ENCODE peak calls at places on chromosomes 13 and 19, in eight cellular contexts. One of them, this sample, is unnamed. For H3K4me1, the result is how much of the 10 kb centered on the place peaks cover.

GRCh38 chr13:52405767-52406494 is at the start of gene THSD1:
- DNase-seq in aorta: peak
- DNase-seq in CD8-positive, alpha-beta T cell: no peak
- DNase-seq in uterus: peak
- DNase-seq in mucosa of descending colon: peak
- DNase-seq in PC-3: peak
- DNase-seq in left ventricle myocardium inferior: peak
- DNase-seq in left lung: peak
- DNase-seq in this sample: peak

GRCh38 chr19:8487137-8487851 is 15.1 kb downstream of the PRAM1 start:
- DNase-seq in PC-3: no peak
- DNase-seq in mucosa of descending colon: peak
- DNase-seq in CD8-positive, alpha-beta T cell: peak
- DNase-seq in left lung: peak
- DNase-seq in uterus: no peak
- DNase-seq in left ventricle myocardium inferior: no peak
- DNase-seq in aorta: peak
- DNase-seq in this sample: no peak

GRCh38 chr13:28324181-28324789 is 170.6 kb downstream of the FLT1 start:
- DNase-seq in mucosa of descending colon: peak
- DNase-seq in PC-3: peak
- DNase-seq in left lung: no peak
- DNase-seq in CD8-positive, alpha-beta T cell: peak
- DNase-seq in left ventricle myocardium inferior: peak
- DNase-seq in aorta: peak
- DNase-seq in uterus: peak
- DNase-seq in this sample: no peak

GRCh38 chr19:14371321-14371821 is 9.9 kb upstream of the ADGRE5 start:
- DNase-seq in aorta: no peak
- DNase-seq in left ventricle myocardium inferior: no peak
- DNase-seq in uterus: peak
- DNase-seq in CD8-positive, alpha-beta T cell: no peak
- DNase-seq in left lung: no peak
- DNase-seq in mucosa of descending colon: no peak
- DNase-seq in PC-3: no peak
- DNase-seq in this sample: no peak

GRCh38 chr13:74836628-74837027 is 645.3 kb downstream of the TBC1D4 start:
- DNase-seq in left ventricle myocardium inferior: no peak
- DNase-seq in uterus: no peak
- DNase-seq in aorta: no peak
- DNase-seq in PC-3: no peak
- DNase-seq in mucosa of descending colon: no peak
- DNase-seq in left lung: no peak
- DNase-seq in CD8-positive, alpha-beta T cell: no peak
- DNase-seq in this sample: no peak

GRCh38 chr19:48556163-48556562 is 4.2 kb downstream of the SULT2B1 start:
- DNase-seq in CD8-positive, alpha-beta T cell: no peak
- DNase-seq in mucosa of descending colon: no peak
- DNase-seq in PC-3: peak
- DNase-seq in uterus: no peak
- DNase-seq in left lung: no peak
- DNase-seq in left ventricle myocardium inferior: no peak
- DNase-seq in aorta: no peak
- DNase-seq in this sample: no peak

GRCh38 chr19:48444933-48445194 is 919 bp upstream of the GRWD1 start:
- DNase-seq in CD8-positive, alpha-beta T cell: no peak
- DNase-seq in left lung: no peak
- DNase-seq in uterus: no peak
- DNase-seq in left ventricle myocardium inferior: no peak
- DNase-seq in PC-3: no peak
- DNase-seq in aorta: no peak
- DNase-seq in mucosa of descending colon: no peak
- DNase-seq in this sample: no peak

GRCh38 chr13:39417131-39417530 is 185.9 kb downstream of the LHFPL6 start:
- DNase-seq in mucosa of descending colon: no peak
- DNase-seq in left ventricle myocardium inferior: no peak
- DNase-seq in uterus: no peak
- DNase-seq in aorta: no peak
- DNase-seq in CD8-positive, alpha-beta T cell: no peak
- DNase-seq in PC-3: no peak
- DNase-seq in left lung: no peak
- DNase-seq in this sample: no peak

GRCh38 chr19:50906217-50906616 is 5.0 kb downstream of the KLK4 start:
- DNase-seq in left ventricle myocardium inferior: no peak
- DNase-seq in CD8-positive, alpha-beta T cell: no peak
- DNase-seq in left lung: no peak
- DNase-seq in uterus: no peak
- DNase-seq in aorta: no peak
- DNase-seq in mucosa of descending colon: no peak
- DNase-seq in PC-3: peak
- DNase-seq in this sample: peak

DNA sequence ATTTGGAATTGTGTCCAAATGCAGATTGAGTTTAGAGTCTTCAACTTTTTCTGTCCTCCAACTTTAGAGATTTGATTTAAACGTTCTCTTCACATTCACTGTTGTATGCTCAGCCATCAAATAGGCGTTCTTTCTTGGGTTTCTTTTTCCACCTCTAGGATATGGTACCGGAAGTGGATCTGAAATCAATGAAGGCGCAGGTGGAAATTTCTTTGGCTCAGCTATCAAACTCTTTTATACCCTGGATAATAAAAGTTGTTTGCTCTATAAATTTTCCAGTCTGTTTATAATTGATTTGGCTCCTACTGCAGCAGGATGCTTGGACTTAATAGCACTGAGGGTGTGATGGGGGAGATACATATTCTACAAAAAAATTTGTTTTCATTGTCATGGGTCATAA is 1.6 kb downstream of the COG3 start:
- DNase-seq in uterus: no peak
- DNase-seq in left lung: no peak
- DNase-seq in aorta: no peak
- DNase-seq in left ventricle myocardium inferior: no peak
- DNase-seq in CD8-positive, alpha-beta T cell: no peak
- DNase-seq in PC-3: no peak
- DNase-seq in mucosa of descending colon: no peak
- DNase-seq in this sample: no peak
- H3K4me1 ChIP-seq in uterus: under half
- H3K4me1 ChIP-seq in left lung: under half
- H3K4me1 ChIP-seq in aorta: under half
- H3K4me1 ChIP-seq in left ventricle myocardium inferior: half or more
- H3K4me1 ChIP-seq in CD8-positive, alpha-beta T cell: under half
- H3K4me1 ChIP-seq in PC-3: under half
- H3K4me1 ChIP-seq in mucosa of descending colon: under half
- H3K4me1 ChIP-seq in this sample: under half

GRCh38 chr19:49639401-49640112 is 386 bp downstream of the RRAS start:
- DNase-seq in uterus: peak
- DNase-seq in CD8-positive, alpha-beta T cell: no peak
- DNase-seq in left lung: no peak
- DNase-seq in left ventricle myocardium inferior: no peak
- DNase-seq in aorta: no peak
- DNase-seq in PC-3: no peak
- DNase-seq in mucosa of descending colon: peak
- DNase-seq in this sample: peak

GRCh38 chr19:49643466-49643865 is 1.5 kb downstream of the SCAF1 start:
- DNase-seq in left ventricle myocardium inferior: no peak
- DNase-seq in CD8-positive, alpha-beta T cell: no peak
- DNase-seq in left lung: no peak
- DNase-seq in mucosa of descending colon: no peak
- DNase-seq in uterus: no peak
- DNase-seq in PC-3: no peak
- DNase-seq in aorta: no peak
- DNase-seq in this sample: no peak

GRCh38 chr19:49641688-49642487 is at the start of gene SCAF1:
- DNase-seq in mucosa of descending colon: peak
- DNase-seq in CD8-positive, alpha-beta T cell: peak
- DNase-seq in aorta: peak
- DNase-seq in left ventricle myocardium inferior: peak
- DNase-seq in left lung: peak
- DNase-seq in PC-3: peak
- DNase-seq in uterus: peak
- DNase-seq in this sample: peak

GRCh38 chr19:49640113-49640898 is at the start of gene RRAS:
- DNase-seq in mucosa of descending colon: peak
- DNase-seq in left ventricle myocardium inferior: peak
- DNase-seq in uterus: peak
- DNase-seq in PC-3: peak
- DNase-seq in aorta: peak
- DNase-seq in CD8-positive, alpha-beta T cell: peak
- DNase-seq in left lung: peak
- DNase-seq in this sample: peak

DNA sequence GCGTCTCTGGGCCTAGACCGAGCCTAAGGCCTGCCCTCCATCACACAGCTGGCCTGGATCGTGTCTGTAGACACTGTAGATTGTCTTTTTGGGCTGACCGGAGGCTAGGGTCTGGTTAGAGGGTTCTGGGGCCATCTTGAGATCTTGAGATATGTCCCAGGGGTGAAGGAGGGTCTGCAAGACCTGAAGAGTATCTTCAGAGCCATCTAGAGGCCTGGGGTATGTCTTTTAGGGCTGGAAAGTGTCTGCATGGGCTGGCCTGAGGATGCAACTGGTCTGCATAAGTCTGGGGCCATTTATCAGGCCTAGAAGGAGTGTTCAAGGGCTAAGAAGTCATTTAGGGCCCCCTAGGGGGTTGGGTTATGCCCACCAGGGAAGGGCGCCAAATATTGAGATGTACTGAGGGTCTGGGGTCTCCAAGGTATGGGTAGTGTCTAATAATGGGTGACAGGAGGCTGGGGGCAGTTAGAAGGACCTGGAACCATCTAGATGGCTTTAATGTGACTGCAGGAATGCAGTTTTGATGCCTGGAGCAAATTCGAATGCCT is 553 bp downstream of the SCAF1 start:
- DNase-seq in left ventricle myocardium inferior: no peak
- DNase-seq in aorta: no peak
- DNase-seq in uterus: no peak
- DNase-seq in left lung: no peak
- DNase-seq in mucosa of descending colon: peak
- DNase-seq in PC-3: no peak
- DNase-seq in CD8-positive, alpha-beta T cell: no peak
- DNase-seq in this sample: no peak
- H3K4me1 ChIP-seq in left ventricle myocardium inferior: half or more
- H3K4me1 ChIP-seq in aorta: under half
- H3K4me1 ChIP-seq in uterus: under half
- H3K4me1 ChIP-seq in left lung: under half
- H3K4me1 ChIP-seq in mucosa of descending colon: under half
- H3K4me1 ChIP-seq in PC-3: half or more
- H3K4me1 ChIP-seq in CD8-positive, alpha-beta T cell: half or more
- H3K4me1 ChIP-seq in this sample: under half

DNA sequence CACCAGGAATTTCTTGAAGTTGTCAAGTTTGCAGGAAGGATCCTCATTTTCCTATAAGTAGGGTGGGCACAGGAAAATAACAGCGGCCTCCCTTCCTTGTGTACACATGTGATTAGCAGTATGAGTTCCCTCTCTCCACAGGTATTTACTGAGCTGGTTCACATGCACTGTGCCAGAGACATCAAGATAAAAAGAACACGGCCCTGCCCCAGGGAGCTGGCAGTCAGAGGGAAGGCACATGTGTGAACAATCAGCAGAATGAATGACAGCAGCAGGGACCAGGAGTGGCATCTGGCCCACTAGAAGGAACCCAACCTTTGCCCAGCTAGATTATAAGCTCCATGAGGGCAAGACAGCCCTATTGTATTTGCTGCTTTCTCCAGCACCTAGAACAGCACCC is 13.9 kb downstream of the DOCK9 start:
- DNase-seq in aorta: no peak
- DNase-seq in CD8-positive, alpha-beta T cell: no peak
- DNase-seq in uterus: no peak
- DNase-seq in PC-3: no peak
- DNase-seq in left lung: no peak
- DNase-seq in mucosa of descending colon: no peak
- DNase-seq in left ventricle myocardium inferior: no peak
- DNase-seq in this sample: no peak
- H3K4me1 ChIP-seq in aorta: under half
- H3K4me1 ChIP-seq in CD8-positive, alpha-beta T cell: under half
- H3K4me1 ChIP-seq in uterus: under half
- H3K4me1 ChIP-seq in PC-3: under half
- H3K4me1 ChIP-seq in left lung: under half
- H3K4me1 ChIP-seq in mucosa of descending colon: under half
- H3K4me1 ChIP-seq in left ventricle myocardium inferior: half or more
- H3K4me1 ChIP-seq in this sample: under half

DNA sequence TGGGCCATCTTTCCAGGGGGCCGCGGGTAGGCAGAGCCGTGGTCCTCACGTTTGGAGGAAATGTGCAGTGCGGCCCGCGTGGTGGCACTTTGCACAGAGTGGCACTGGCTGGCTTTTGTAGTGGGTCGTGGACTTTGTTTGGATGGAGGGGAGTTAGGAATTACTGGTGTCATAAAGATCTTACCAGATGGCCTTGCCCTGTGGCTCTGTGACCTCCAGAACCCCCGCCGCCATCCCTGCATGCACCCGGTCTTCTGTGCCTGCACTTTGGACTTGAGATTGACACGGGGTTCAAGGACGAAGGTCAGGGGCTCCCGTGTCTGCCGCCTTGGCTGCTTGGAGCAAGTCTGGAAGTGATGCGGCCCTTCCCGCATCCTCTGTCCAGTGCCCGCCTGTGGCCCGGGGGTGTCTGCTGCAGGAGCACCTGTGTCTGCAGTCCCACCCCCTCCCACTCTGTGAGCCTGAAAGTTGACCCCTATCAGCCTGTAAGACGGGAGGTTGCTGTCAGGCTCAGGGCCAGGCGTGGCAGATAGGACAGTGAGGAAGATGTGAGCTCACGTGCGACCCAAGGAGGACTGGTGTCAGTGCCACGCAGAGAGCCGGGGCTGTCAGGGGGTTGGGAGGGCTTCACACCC is 2.2 kb downstream of the GNA11 start:
- DNase-seq in left lung: peak
- DNase-seq in uterus: no peak
- DNase-seq in aorta: no peak
- DNase-seq in PC-3: no peak
- DNase-seq in left ventricle myocardium inferior: no peak
- DNase-seq in CD8-positive, alpha-beta T cell: no peak
- DNase-seq in mucosa of descending colon: peak
- DNase-seq in this sample: no peak
- H3K4me1 ChIP-seq in left lung: under half
- H3K4me1 ChIP-seq in uterus: under half
- H3K4me1 ChIP-seq in aorta: under half
- H3K4me1 ChIP-seq in PC-3: under half
- H3K4me1 ChIP-seq in left ventricle myocardium inferior: half or more
- H3K4me1 ChIP-seq in CD8-positive, alpha-beta T cell: under half
- H3K4me1 ChIP-seq in mucosa of descending colon: under half
- H3K4me1 ChIP-seq in this sample: under half

GRCh38 chr19:18515959-18516358 is 5.9 kb downstream of the ELL start:
- DNase-seq in left lung: no peak
- DNase-seq in PC-3: no peak
- DNase-seq in uterus: no peak
- DNase-seq in mucosa of descending colon: peak
- DNase-seq in left ventricle myocardium inferior: no peak
- DNase-seq in aorta: no peak
- DNase-seq in CD8-positive, alpha-beta T cell: no peak
- DNase-seq in this sample: no peak
- H3K4me1 ChIP-seq in left lung: under half
- H3K4me1 ChIP-seq in PC-3: under half
- H3K4me1 ChIP-seq in uterus: under half
- H3K4me1 ChIP-seq in mucosa of descending colon: under half
- H3K4me1 ChIP-seq in left ventricle myocardium inferior: half or more
- H3K4me1 ChIP-seq in aorta: under half
- H3K4me1 ChIP-seq in CD8-positive, alpha-beta T cell: under half
- H3K4me1 ChIP-seq in this sample: under half

This sample was measured in pancreas.